ENCODE peak calls at places on chromosome 5, in seven cellular contexts. A is gastrocnemius medialis; T is pancreas; P is aorta; G is HL-60; K is naive thymus-derived CD4-positive, alpha-beta T cell; D is BE2C. U is an unnamed sample.

GRCh38 chr5:56581426-56581825 is 233.9 kb upstream of the MAP3K1 start:
- DNase-seq in A (no peak), T (no peak), P (no peak), G (no peak), K (no peak), D (no peak), U (no peak)

GRCh38 chr5:160118349-160119141 is 705 bp downstream of the PWWP2A start:
- DNase-seq in A (peak; percentile 13), T (peak; percentile 79), P (peak; percentile 69), G (peak; percentile 35), K (peak; percentile 46), D (peak; percentile 51), U (no peak)

GRCh38 chr5:84791153-84791552 is 406.5 kb upstream of the EDIL3 start:
- DNase-seq in A (no peak), T (no peak), P (no peak), G (no peak), K (no peak), D (no peak), U (no peak)

GRCh38 chr5:57495688-57496087 is 13.1 kb upstream of the ACTBL2 start:
- DNase-seq in A (no peak), T (no peak), P (no peak), G (no peak), K (no peak), D (no peak), U (no peak)

GRCh38 chr5:167561796-167562195 is 729.6 kb upstream of the WWC1 start:
- DNase-seq in A (no peak), T (no peak), P (no peak), G (no peak), K (no peak), D (no peak), U (no peak)

GRCh38 chr5:154002093-154002492 is 36.6 kb downstream of the FAM114A2 start:
- DNase-seq in A (no peak), T (no peak), P (peak; percentile 44), G (no peak), K (no peak), D (no peak), U (no peak)

GRCh38 chr5:1832511-1833250 is 31.5 kb downstream of the NDUFS6 start:
- DNase-seq in A (no peak), T (no peak), P (no peak), G (no peak), K (no peak), D (no peak), U (no peak)

GRCh38 chr5:149072791-149073190 is 9.9 kb upstream of the SH3TC2 start:
- DNase-seq in A (no peak), T (no peak), P (no peak), G (no peak), K (no peak), D (no peak), U (no peak)

GRCh38 chr5:87770601-87771121 is 357.9 kb upstream of the CCNH start:
- DNase-seq in A (no peak), T (no peak), P (no peak), G (no peak), K (no peak), D (no peak), U (no peak)

GRCh38 chr5:91150189-91150588 is 232.9 kb downstream of the ARRDC3 start:
- DNase-seq in A (no peak), T (no peak), P (no peak), G (no peak), K (no peak), D (no peak), U (no peak)

GRCh38 chr5:40991168-40991980 is 79.8 kb downstream of the MROH2B start:
- DNase-seq in A (peak; percentile 34), T (no peak), P (peak; percentile 78), G (no peak), K (no peak), D (no peak), U (no peak)

GRCh38 chr5:14308384-14309154 is 165.4 kb downstream of the TRIO start:
- DNase-seq in A (no peak), T (no peak), P (no peak), G (no peak), K (no peak), D (no peak), U (no peak)

GRCh38 chr5:149046196-149046829 is 16.5 kb downstream of the SH3TC2 start:
- DNase-seq in A (no peak), T (no peak), P (no peak), G (no peak), K (no peak), D (no peak), U (no peak)

GRCh38 chr5:135219868-135220267 is 179.2 kb downstream of the MACROH2A1 start:
- DNase-seq in A (no peak), T (peak; percentile 39), P (peak; percentile 32), G (no peak), K (no peak), D (no peak), U (no peak)

GRCh38 chr5:158026248-158027031 is 167.5 kb upstream of the CLINT1 start:
- DNase-seq in A (peak; percentile 3), T (no peak), P (no peak), G (no peak), K (no peak), D (no peak), U (peak; percentile 16)

GRCh38 chr5:59746261-59746765 is 147.2 kb downstream of the PDE4D start:
- DNase-seq in A (no peak), T (no peak), P (no peak), G (no peak), K (no peak), D (no peak), U (no peak)

GRCh38 chr5:98309785-98310566 is 463.5 kb upstream of the RGMB start:
- DNase-seq in A (no peak), T (no peak), P (peak; percentile 35), G (no peak), K (no peak), D (no peak), U (peak; percentile 95)

GRCh38 chr5:151739939-151740335 is 18.5 kb downstream of the ATOX1 start:
- DNase-seq in A (no peak), T (no peak), P (no peak), G (no peak), K (no peak), D (no peak), U (peak; percentile 96)

GRCh38 chr5:27124590-27124989 is 86.2 kb upstream of the CDH9 start:
- DNase-seq in A (no peak), T (no peak), P (no peak), G (no peak), K (no peak), D (peak; percentile 53), U (no peak)

DNA sequence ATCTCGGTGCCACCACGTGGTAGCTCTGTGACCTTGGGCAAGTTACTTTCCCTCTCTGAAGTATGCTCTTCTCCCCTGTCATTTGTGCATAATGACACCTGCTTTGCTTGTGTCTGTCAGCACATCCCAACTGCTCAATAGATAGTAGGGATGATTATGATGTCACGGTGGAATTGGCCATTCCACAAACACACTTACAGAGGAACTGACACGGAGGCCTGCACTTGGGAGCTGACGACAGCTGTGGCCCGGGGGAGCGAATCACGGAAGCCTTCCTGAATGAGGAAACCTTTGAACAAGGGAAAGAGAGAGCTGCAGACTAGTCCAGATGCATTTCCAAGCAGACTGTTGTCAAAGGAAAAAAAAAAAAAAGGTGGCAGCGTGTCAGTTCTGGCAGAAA is 21.0 kb downstream of the TLX3 start:
- DNase-seq in A (no peak), T (no peak), P (no peak), G (no peak), K (no peak), D (no peak), U (no peak)
- H3K27me3 ChIP-seq in A (peaks cover 37% of the 10 kb centered on the region), T (no peaks in the 10 kb centered on the region), P (no peaks in the 10 kb centered on the region), G (peaks cover 5% of the 10 kb centered on the region), K (no peaks in the 10 kb centered on the region), D (no peaks in the 10 kb centered on the region), U (peaks cover 16% of the 10 kb centered on the region)

DNA sequence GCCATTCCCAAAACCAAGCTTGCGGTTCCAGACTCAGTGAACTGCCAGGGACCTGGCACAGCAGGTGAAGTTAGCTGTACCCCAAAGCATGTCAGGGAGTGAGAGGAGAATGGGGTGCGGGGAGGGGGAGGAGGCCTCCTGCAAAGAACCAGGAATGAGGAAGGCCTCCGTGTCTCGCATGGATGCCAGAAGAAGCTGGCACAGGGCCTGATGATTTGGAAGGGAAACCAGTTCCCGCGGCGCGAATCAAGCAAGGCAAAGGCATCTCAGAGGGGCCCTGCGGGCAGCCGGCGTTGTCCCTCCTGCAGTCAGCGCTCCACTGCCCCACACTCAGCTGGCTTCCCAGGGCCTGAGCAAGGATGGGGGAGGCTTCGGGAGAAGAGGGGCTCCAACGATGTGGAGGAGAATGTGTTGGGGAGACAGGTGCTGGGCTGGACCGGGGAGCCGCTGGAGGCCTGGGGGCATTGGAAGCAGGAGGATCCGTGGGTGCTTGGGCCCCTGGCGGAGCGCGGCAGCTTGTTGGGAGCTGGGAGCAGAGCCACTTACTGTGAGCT is 14.5 kb downstream of the SLC9A3 start:
- DNase-seq in A (no peak), T (no peak), P (no peak), G (no peak), K (no peak), D (no peak), U (no peak)
- H3K27me3 ChIP-seq in A (peaks cover 6% of the 10 kb centered on the region), T (no peaks in the 10 kb centered on the region), P (no peaks in the 10 kb centered on the region), G (peaks cover 2% of the 10 kb centered on the region), K (no peaks in the 10 kb centered on the region), D (no peaks in the 10 kb centered on the region), U (peaks cover 8% of the 10 kb centered on the region)

GRCh38 chr5:177404641-177405134 is 4.2 kb upstream of the PFN3 start:
- DNase-seq in A (no peak), T (no peak), P (no peak), G (no peak), K (no peak), D (peak; percentile 35), U (no peak)

GRCh38 chr5:177402271-177403043 is 2.0 kb upstream of the PFN3 start:
- DNase-seq in A (no peak), T (peak; percentile 84), P (peak; percentile 55), G (no peak), K (peak; percentile 70), D (peak; percentile 88), U (no peak)

GRCh38 chr5:177403826-177404640 is 3.6 kb upstream of the PFN3 start:
- DNase-seq in A (peak; percentile 77), T (peak; percentile 88), P (peak; percentile 90), G (peak; percentile 85), K (peak; percentile 85), D (peak; percentile 92), U (no peak)

GRCh38 chr5:177405312-177405711 is 4.1 kb downstream of the F12 start:
- DNase-seq in A (no peak), T (no peak), P (no peak), G (no peak), K (no peak), D (no peak), U (no peak)

GRCh38 chr5:177403194-177403825 is 2.8 kb upstream of the PFN3 start:
- DNase-seq in A (no peak), T (peak; percentile 69), P (no peak), G (peak; percentile 71), K (peak; percentile 58), D (peak; percentile 67), U (no peak)
- H3K27me3 ChIP-seq in A (peaks cover 63% of the 10 kb centered on the region), T (no peaks in the 10 kb centered on the region), P (peaks cover 3% of the 10 kb centered on the region), G (no peaks in the 10 kb centered on the region), K (no peaks in the 10 kb centered on the region), D (no peaks in the 10 kb centered on the region), U (peaks cover 33% of the 10 kb centered on the region)

GRCh38 chr5:178111925-178112324 is 1.4 kb upstream of the N4BP3 start:
- DNase-seq in A (no peak), T (no peak), P (no peak), G (no peak), K (no peak), D (no peak), U (no peak)
- H3K27me3 ChIP-seq in A (peaks cover 51% of the 10 kb centered on the region), T (no peaks in the 10 kb centered on the region), P (no peaks in the 10 kb centered on the region), G (peaks cover 46% of the 10 kb centered on the region), K (no peaks in the 10 kb centered on the region), D (peaks cover 24% of the 10 kb centered on the region), U (peaks cover 23% of the 10 kb centered on the region)